ENCODE peak calls at places on chromosomes 2 and 18, in nine cellular contexts. One of them, this sample, is unnamed.

GRCh38 chr18:12010187-12010802 is 29.0 kb downstream of the IMPA2 start:
- ATAC-seq in body of pancreas: peak; percentile 28
- ATAC-seq in gastrocnemius medialis: no peak
- ATAC-seq in pancreas: peak; percentile 36
- ATAC-seq in heart right ventricle: no peak
- ATAC-seq in HCT116: peak; percentile 49
- ATAC-seq in left lung: no peak
- ATAC-seq in right cardiac atrium: no peak
- ATAC-seq in upper lobe of right lung: peak; percentile 29
- ATAC-seq in this sample: no peak

GRCh38 chr18:21054252-21054821 is 57.3 kb downstream of the ROCK1 start:
- ATAC-seq in body of pancreas: no peak
- ATAC-seq in gastrocnemius medialis: no peak
- ATAC-seq in pancreas: no peak
- ATAC-seq in heart right ventricle: no peak
- ATAC-seq in HCT116: no peak
- ATAC-seq in left lung: no peak
- ATAC-seq in right cardiac atrium: no peak
- ATAC-seq in upper lobe of right lung: peak; percentile 25
- ATAC-seq in this sample: no peak

GRCh38 chr2:62597323-62597722 is 91.3 kb upstream of the TMEM17 start:
- ATAC-seq in body of pancreas: no peak
- ATAC-seq in gastrocnemius medialis: no peak
- ATAC-seq in pancreas: no peak
- ATAC-seq in heart right ventricle: no peak
- ATAC-seq in HCT116: no peak
- ATAC-seq in left lung: peak; percentile 41
- ATAC-seq in right cardiac atrium: no peak
- ATAC-seq in upper lobe of right lung: no peak
- ATAC-seq in this sample: no peak

GRCh38 chr2:233892793-233893192 is 24.4 kb upstream of the TRPM8 start:
- ATAC-seq in body of pancreas: no peak
- ATAC-seq in gastrocnemius medialis: no peak
- ATAC-seq in pancreas: no peak
- ATAC-seq in heart right ventricle: no peak
- ATAC-seq in HCT116: no peak
- ATAC-seq in left lung: no peak
- ATAC-seq in right cardiac atrium: no peak
- ATAC-seq in upper lobe of right lung: no peak
- ATAC-seq in this sample: no peak

GRCh38 chr2:11863513-11864328 is 117.3 kb downstream of the LPIN1 start:
- ATAC-seq in body of pancreas: peak; percentile 90
- ATAC-seq in gastrocnemius medialis: peak; percentile 67
- ATAC-seq in pancreas: peak; percentile 87
- ATAC-seq in heart right ventricle: peak; percentile 96
- ATAC-seq in HCT116: peak; percentile 98
- ATAC-seq in left lung: peak; percentile 99
- ATAC-seq in right cardiac atrium: peak; percentile 98
- ATAC-seq in upper lobe of right lung: peak; percentile 96
- ATAC-seq in this sample: peak; percentile 93

GRCh38 chr18:5500158-5500939 is 43.4 kb downstream of the EPB41L3 start:
- ATAC-seq in body of pancreas: no peak
- ATAC-seq in gastrocnemius medialis: no peak
- ATAC-seq in pancreas: no peak
- ATAC-seq in heart right ventricle: no peak
- ATAC-seq in HCT116: no peak
- ATAC-seq in left lung: no peak
- ATAC-seq in right cardiac atrium: no peak
- ATAC-seq in upper lobe of right lung: no peak
- ATAC-seq in this sample: no peak

GRCh38 chr2:118505436-118505835 is 342.0 kb downstream of the EN1 start:
- ATAC-seq in body of pancreas: no peak
- ATAC-seq in gastrocnemius medialis: no peak
- ATAC-seq in pancreas: no peak
- ATAC-seq in heart right ventricle: no peak
- ATAC-seq in HCT116: no peak
- ATAC-seq in left lung: no peak
- ATAC-seq in right cardiac atrium: no peak
- ATAC-seq in upper lobe of right lung: no peak
- ATAC-seq in this sample: no peak

GRCh38 chr2:197669077-197669476 is 6.3 kb downstream of the RFTN2 start:
- ATAC-seq in body of pancreas: no peak
- ATAC-seq in gastrocnemius medialis: no peak
- ATAC-seq in pancreas: no peak
- ATAC-seq in heart right ventricle: no peak
- ATAC-seq in HCT116: no peak
- ATAC-seq in left lung: no peak
- ATAC-seq in right cardiac atrium: no peak
- ATAC-seq in upper lobe of right lung: no peak
- ATAC-seq in this sample: no peak

GRCh38 chr2:105836341-105836740 is 91.6 kb downstream of the NCK2 start:
- ATAC-seq in body of pancreas: no peak
- ATAC-seq in gastrocnemius medialis: no peak
- ATAC-seq in pancreas: no peak
- ATAC-seq in heart right ventricle: no peak
- ATAC-seq in HCT116: no peak
- ATAC-seq in left lung: no peak
- ATAC-seq in right cardiac atrium: no peak
- ATAC-seq in upper lobe of right lung: peak; percentile 20
- ATAC-seq in this sample: no peak

GRCh38 chr2:12300019-12300602 is 416.6 kb upstream of the TRIB2 start:
- ATAC-seq in body of pancreas: no peak
- ATAC-seq in gastrocnemius medialis: no peak
- ATAC-seq in pancreas: no peak
- ATAC-seq in heart right ventricle: no peak
- ATAC-seq in HCT116: no peak
- ATAC-seq in left lung: peak; percentile 67
- ATAC-seq in right cardiac atrium: no peak
- ATAC-seq in upper lobe of right lung: peak; percentile 49
- ATAC-seq in this sample: no peak

GRCh38 chr2:173286153-173286809 is 68.4 kb upstream of the CDCA7 start:
- ATAC-seq in body of pancreas: no peak
- ATAC-seq in gastrocnemius medialis: no peak
- ATAC-seq in pancreas: peak; percentile 12
- ATAC-seq in heart right ventricle: no peak
- ATAC-seq in HCT116: peak; percentile 73
- ATAC-seq in left lung: no peak
- ATAC-seq in right cardiac atrium: no peak
- ATAC-seq in upper lobe of right lung: no peak
- ATAC-seq in this sample: no peak

GRCh38 chr18:6624271-6624670 is 105.2 kb upstream of the ARHGAP28 start:
- ATAC-seq in body of pancreas: no peak
- ATAC-seq in gastrocnemius medialis: no peak
- ATAC-seq in pancreas: no peak
- ATAC-seq in heart right ventricle: no peak
- ATAC-seq in HCT116: no peak
- ATAC-seq in left lung: peak; percentile 26
- ATAC-seq in right cardiac atrium: peak; percentile 78
- ATAC-seq in upper lobe of right lung: no peak
- ATAC-seq in this sample: peak; percentile 41

GRCh38 chr18:22974707-22975106 is 41.6 kb downstream of the RBBP8 start:
- ATAC-seq in body of pancreas: peak; percentile 78
- ATAC-seq in gastrocnemius medialis: no peak
- ATAC-seq in pancreas: peak; percentile 65
- ATAC-seq in heart right ventricle: no peak
- ATAC-seq in HCT116: no peak
- ATAC-seq in left lung: peak; percentile 74
- ATAC-seq in right cardiac atrium: no peak
- ATAC-seq in upper lobe of right lung: peak; percentile 78
- ATAC-seq in this sample: no peak

GRCh38 chr2:152407204-152407721 is 72.3 kb downstream of the FMNL2 start:
- ATAC-seq in body of pancreas: no peak
- ATAC-seq in gastrocnemius medialis: no peak
- ATAC-seq in pancreas: no peak
- ATAC-seq in heart right ventricle: peak; percentile 63
- ATAC-seq in HCT116: peak; percentile 73
- ATAC-seq in left lung: peak; percentile 77
- ATAC-seq in right cardiac atrium: peak; percentile 77
- ATAC-seq in upper lobe of right lung: peak; percentile 68
- ATAC-seq in this sample: no peak

GRCh38 chr2:189008555-189009312 is 34.6 kb downstream of the COL3A1 start:
- ATAC-seq in body of pancreas: no peak
- ATAC-seq in gastrocnemius medialis: no peak
- ATAC-seq in pancreas: no peak
- ATAC-seq in heart right ventricle: no peak
- ATAC-seq in HCT116: no peak
- ATAC-seq in left lung: peak; percentile 10
- ATAC-seq in right cardiac atrium: no peak
- ATAC-seq in upper lobe of right lung: no peak
- ATAC-seq in this sample: no peak

GRCh38 chr2:27085670-27086089 is 892 bp upstream of the KHK start:
- ATAC-seq in body of pancreas: peak; percentile 51
- ATAC-seq in gastrocnemius medialis: peak; percentile 59
- ATAC-seq in pancreas: peak; percentile 44
- ATAC-seq in heart right ventricle: peak; percentile 60
- ATAC-seq in HCT116: peak; percentile 48
- ATAC-seq in left lung: peak; percentile 69
- ATAC-seq in right cardiac atrium: peak; percentile 63
- ATAC-seq in upper lobe of right lung: peak; percentile 69
- ATAC-seq in this sample: peak; percentile 60

DNA sequence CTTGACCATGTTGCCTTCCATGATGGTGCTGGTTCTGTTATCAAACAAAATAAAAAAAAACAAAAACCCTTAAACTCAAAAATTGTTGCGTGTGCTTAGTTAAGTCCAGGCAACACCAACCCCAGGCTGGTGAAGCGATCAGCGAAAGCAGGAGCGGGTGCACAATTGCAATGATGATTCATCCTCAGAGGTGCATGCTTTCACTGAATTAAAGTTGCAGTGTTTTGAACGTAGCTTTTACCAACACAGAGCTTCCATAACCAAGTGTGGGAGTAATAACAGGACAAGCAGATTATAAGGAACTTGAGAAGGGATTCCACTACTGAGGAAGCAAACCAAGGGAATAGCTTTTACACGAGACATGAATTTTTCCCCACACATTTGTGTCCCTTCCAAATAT is 39.7 kb upstream of the RAPH1 start:
- ATAC-seq in body of pancreas: no peak
- ATAC-seq in gastrocnemius medialis: no peak
- ATAC-seq in pancreas: no peak
- ATAC-seq in heart right ventricle: no peak
- ATAC-seq in HCT116: no peak
- ATAC-seq in left lung: no peak
- ATAC-seq in right cardiac atrium: no peak
- ATAC-seq in upper lobe of right lung: no peak
- ATAC-seq in this sample: no peak
- H3K4me3 ChIP-seq in body of pancreas: no peak overlapping the region
- H3K4me3 ChIP-seq in gastrocnemius medialis: no peak overlapping the region
- H3K4me3 ChIP-seq in pancreas: no peak overlapping the region
- H3K4me3 ChIP-seq in heart right ventricle: no peak overlapping the region
- H3K4me3 ChIP-seq in HCT116: no peak overlapping the region
- H3K4me3 ChIP-seq in left lung: no peak overlapping the region
- H3K4me3 ChIP-seq in right cardiac atrium: no peak overlapping the region
- H3K4me3 ChIP-seq in upper lobe of right lung: no peak overlapping the region
- H3K4me3 ChIP-seq in this sample: no peak overlapping the region

DNA sequence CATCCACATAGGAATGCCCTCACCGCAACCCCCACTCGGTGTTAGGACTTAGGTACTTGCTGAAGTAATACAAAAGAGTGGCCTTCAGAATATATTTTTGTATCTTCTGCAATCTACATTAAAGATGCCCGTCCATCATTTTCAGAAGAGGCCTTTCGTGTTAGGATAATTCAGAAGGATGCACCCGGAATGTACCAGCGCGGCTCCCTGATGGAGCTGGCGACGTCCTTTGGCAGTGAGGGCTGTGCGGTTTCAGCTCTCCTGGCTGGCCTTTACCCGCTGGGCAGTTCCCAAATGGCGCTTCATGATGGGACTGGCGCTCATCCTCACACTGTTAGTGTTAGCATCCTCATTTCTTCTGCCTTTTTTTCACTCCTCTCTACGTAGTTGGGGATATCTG is 15.3 kb downstream of the TWIST2 start:
- ATAC-seq in body of pancreas: no peak
- ATAC-seq in gastrocnemius medialis: no peak
- ATAC-seq in pancreas: no peak
- ATAC-seq in heart right ventricle: no peak
- ATAC-seq in HCT116: no peak
- ATAC-seq in left lung: no peak
- ATAC-seq in right cardiac atrium: no peak
- ATAC-seq in upper lobe of right lung: no peak
- ATAC-seq in this sample: no peak
- H3K4me3 ChIP-seq in body of pancreas: no peak overlapping the region
- H3K4me3 ChIP-seq in gastrocnemius medialis: no peak overlapping the region
- H3K4me3 ChIP-seq in pancreas: no peak overlapping the region
- H3K4me3 ChIP-seq in heart right ventricle: no peak overlapping the region
- H3K4me3 ChIP-seq in HCT116: no peak overlapping the region
- H3K4me3 ChIP-seq in left lung: no peak overlapping the region
- H3K4me3 ChIP-seq in right cardiac atrium: no peak overlapping the region
- H3K4me3 ChIP-seq in upper lobe of right lung: no peak overlapping the region
- H3K4me3 ChIP-seq in this sample: no peak overlapping the region

GRCh38 chr2:176795823-176796222 is 416.8 kb upstream of the HNRNPA3 start:
- ATAC-seq in body of pancreas: no peak
- ATAC-seq in gastrocnemius medialis: no peak
- ATAC-seq in pancreas: no peak
- ATAC-seq in heart right ventricle: no peak
- ATAC-seq in HCT116: no peak
- ATAC-seq in left lung: no peak
- ATAC-seq in right cardiac atrium: no peak
- ATAC-seq in upper lobe of right lung: no peak
- ATAC-seq in this sample: no peak
- H3K4me3 ChIP-seq in body of pancreas: no peak overlapping the region
- H3K4me3 ChIP-seq in gastrocnemius medialis: no peak overlapping the region
- H3K4me3 ChIP-seq in pancreas: no peak overlapping the region
- H3K4me3 ChIP-seq in heart right ventricle: no peak overlapping the region
- H3K4me3 ChIP-seq in HCT116: no peak overlapping the region
- H3K4me3 ChIP-seq in left lung: no peak overlapping the region
- H3K4me3 ChIP-seq in right cardiac atrium: no peak overlapping the region
- H3K4me3 ChIP-seq in upper lobe of right lung: no peak overlapping the region
- H3K4me3 ChIP-seq in this sample: no peak overlapping the region

GRCh38 chr2:219252900-219253752 is at the start of gene TUBA4B:
- ATAC-seq in body of pancreas: peak; percentile 2
- ATAC-seq in gastrocnemius medialis: peak; percentile 71
- ATAC-seq in pancreas: peak; percentile 13
- ATAC-seq in heart right ventricle: peak; percentile 69
- ATAC-seq in HCT116: peak; percentile 40
- ATAC-seq in left lung: peak; percentile 14
- ATAC-seq in right cardiac atrium: peak; percentile 43
- ATAC-seq in upper lobe of right lung: peak; percentile 5
- ATAC-seq in this sample: peak; percentile 20

GRCh38 chr2:219252084-219252483 is 959 bp upstream of the TUBA4B start:
- ATAC-seq in body of pancreas: no peak
- ATAC-seq in gastrocnemius medialis: no peak
- ATAC-seq in pancreas: no peak
- ATAC-seq in heart right ventricle: no peak
- ATAC-seq in HCT116: no peak
- ATAC-seq in left lung: no peak
- ATAC-seq in right cardiac atrium: no peak
- ATAC-seq in upper lobe of right lung: no peak
- ATAC-seq in this sample: no peak

GRCh38 chr2:219252570-219252899 is 508 bp upstream of the TUBA4B start:
- ATAC-seq in body of pancreas: no peak
- ATAC-seq in gastrocnemius medialis: no peak
- ATAC-seq in pancreas: no peak
- ATAC-seq in heart right ventricle: peak; percentile 2
- ATAC-seq in HCT116: no peak
- ATAC-seq in left lung: no peak
- ATAC-seq in right cardiac atrium: no peak
- ATAC-seq in upper lobe of right lung: no peak
- ATAC-seq in this sample: no peak

GRCh38 chr2:219253753-219254589 is at the start of gene TUBA4A:
- ATAC-seq in body of pancreas: peak; percentile 81
- ATAC-seq in gastrocnemius medialis: peak; percentile 69
- ATAC-seq in pancreas: peak; percentile 83
- ATAC-seq in heart right ventricle: peak; percentile 95
- ATAC-seq in HCT116: peak; percentile 87
- ATAC-seq in left lung: peak; percentile 89
- ATAC-seq in right cardiac atrium: peak; percentile 94
- ATAC-seq in upper lobe of right lung: peak; percentile 91
- ATAC-seq in this sample: peak; percentile 87

GRCh38 chr2:219254590-219255219 is 987 bp upstream of the TUBA4A start:
- ATAC-seq in body of pancreas: peak; percentile 4
- ATAC-seq in gastrocnemius medialis: no peak
- ATAC-seq in pancreas: peak; percentile 7
- ATAC-seq in heart right ventricle: peak; percentile 5
- ATAC-seq in HCT116: no peak
- ATAC-seq in left lung: peak; percentile 5
- ATAC-seq in right cardiac atrium: peak; percentile 22
- ATAC-seq in upper lobe of right lung: peak; percentile 1
- ATAC-seq in this sample: peak; percentile 1
- H3K4me3 ChIP-seq in body of pancreas: peak overlapping the region; percentile 20
- H3K4me3 ChIP-seq in gastrocnemius medialis: peak overlapping the region; percentile 71
- H3K4me3 ChIP-seq in pancreas: peak overlapping the region; percentile 58
- H3K4me3 ChIP-seq in heart right ventricle: peak overlapping the region; percentile 95
- H3K4me3 ChIP-seq in HCT116: peak overlapping the region; percentile 84
- H3K4me3 ChIP-seq in left lung: peak overlapping the region; percentile 69
- H3K4me3 ChIP-seq in right cardiac atrium: peak overlapping the region; percentile 56
- H3K4me3 ChIP-seq in upper lobe of right lung: peak overlapping the region; percentile 77
- H3K4me3 ChIP-seq in this sample: peak overlapping the region; percentile 66

This sample was measured in gastroesophageal sphincter.